ENCODE peak calls at places on chromosomes 4 and X, in four cellular contexts. C is HepG2, H is GM12878, X is H1. Q is an unnamed sample. For H3K4me1, the result is how much of the 10 kb centered on the place peaks cover.

GRCh38 chrX:19611636-19612376 is 96.5 kb upstream of the MAP3K15 start:
- DNase-seq in C (no peak), H (no peak), X (no peak), Q (no peak)

GRCh38 chrX:111182938-111183337 is 86.9 kb downstream of the PAK3 start:
- DNase-seq in C (no peak), H (no peak), X (no peak), Q (no peak)

GRCh38 chr4:38955957-38956356 is 76.3 kb downstream of the TMEM156 start:
- DNase-seq in C (no peak), H (no peak), X (no peak), Q (no peak)

GRCh38 chr4:93835929-93836328 is 7.4 kb downstream of the ATOH1 start:
- DNase-seq in C (no peak), H (no peak), X (no peak), Q (no peak)

GRCh38 chr4:127623755-127624087 is 9.0 kb upstream of the INTU start:
- DNase-seq in C (no peak), H (no peak), X (no peak), Q (no peak)

GRCh38 chr4:13559414-13559813 is 15.1 kb upstream of the NKX3-2 start:
- DNase-seq in C (no peak), H (no peak), X (no peak), Q (no peak)

GRCh38 chr4:105548483-105548882 is 3.9 kb upstream of the ARHGEF38 start:
- DNase-seq in C (no peak), H (no peak), X (no peak), Q (no peak)

GRCh38 chrX:115017455-115017854 is at the start of gene IL13RA2:
- DNase-seq in C (no peak), H (no peak), X (no peak), Q (no peak)

GRCh38 chrX:38275615-38276014 is 51.7 kb downstream of the RPGR start:
- DNase-seq in C (peak), H (peak), X (no peak), Q (no peak)

GRCh38 chr4:131488772-131489171 is 1660.3 kb upstream of the PCDH10 start:
- DNase-seq in C (no peak), H (no peak), X (no peak), Q (no peak)

GRCh38 chrX:30787012-30787411 is 102.0 kb downstream of the TAB3 start:
- DNase-seq in C (no peak), H (no peak), X (no peak), Q (no peak)

GRCh38 chr4:42401171-42401570 is 3.9 kb downstream of the SHISA3 start:
- DNase-seq in C (no peak), H (no peak), X (no peak), Q (no peak)

GRCh38 chr4:22486276-22486675 is 29.6 kb downstream of the ADGRA3 start:
- DNase-seq in C (no peak), H (no peak), X (no peak), Q (no peak)
- H3K4me1 ChIP-seq in C (half or more), H (under half), X (under half), Q (under half)

DNA sequence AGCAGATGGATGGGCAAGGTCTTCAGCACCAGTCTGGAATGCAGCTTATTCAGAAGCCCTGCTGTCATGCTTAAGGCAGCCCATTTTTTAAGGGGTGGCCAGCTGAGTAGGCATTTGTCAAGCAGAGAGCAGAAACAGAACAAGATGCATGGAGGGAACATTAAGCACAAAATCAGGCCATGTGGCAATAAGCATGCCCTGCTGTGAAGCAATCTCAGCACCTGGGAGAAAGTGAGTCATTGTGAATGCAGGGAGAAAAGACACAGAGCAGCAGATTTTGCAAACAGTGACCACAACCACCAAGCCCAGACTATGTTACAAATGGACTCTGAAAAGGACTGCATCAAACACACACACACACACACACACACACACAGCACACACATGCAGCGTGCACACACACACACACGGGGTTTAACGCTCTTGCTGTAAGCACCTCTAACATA is 94.1 kb upstream of the GALNT7 start:
- DNase-seq in C (no peak), H (no peak), X (peak), Q (peak)
- TF ChIP-seq YY1 in C (no peak), H (no peak), X (no peak), Q (no peak)

GRCh38 chr4:4875147-4875546 is 15.7 kb downstream of the MSX1 start:
- DNase-seq in C (no peak), H (no peak), X (no peak), Q (no peak)

GRCh38 chr4:4875611-4876010 is 16.1 kb downstream of the MSX1 start:
- DNase-seq in C (no peak), H (no peak), X (no peak), Q (no peak)

GRCh38 chr4:4880492-4880891 is 21.0 kb downstream of the MSX1 start:
- DNase-seq in C (no peak), H (no peak), X (no peak), Q (no peak)

GRCh38 chr4:4874254-4874653 is 14.8 kb downstream of the MSX1 start:
- DNase-seq in C (no peak), H (no peak), X (no peak), Q (no peak)

DNA sequence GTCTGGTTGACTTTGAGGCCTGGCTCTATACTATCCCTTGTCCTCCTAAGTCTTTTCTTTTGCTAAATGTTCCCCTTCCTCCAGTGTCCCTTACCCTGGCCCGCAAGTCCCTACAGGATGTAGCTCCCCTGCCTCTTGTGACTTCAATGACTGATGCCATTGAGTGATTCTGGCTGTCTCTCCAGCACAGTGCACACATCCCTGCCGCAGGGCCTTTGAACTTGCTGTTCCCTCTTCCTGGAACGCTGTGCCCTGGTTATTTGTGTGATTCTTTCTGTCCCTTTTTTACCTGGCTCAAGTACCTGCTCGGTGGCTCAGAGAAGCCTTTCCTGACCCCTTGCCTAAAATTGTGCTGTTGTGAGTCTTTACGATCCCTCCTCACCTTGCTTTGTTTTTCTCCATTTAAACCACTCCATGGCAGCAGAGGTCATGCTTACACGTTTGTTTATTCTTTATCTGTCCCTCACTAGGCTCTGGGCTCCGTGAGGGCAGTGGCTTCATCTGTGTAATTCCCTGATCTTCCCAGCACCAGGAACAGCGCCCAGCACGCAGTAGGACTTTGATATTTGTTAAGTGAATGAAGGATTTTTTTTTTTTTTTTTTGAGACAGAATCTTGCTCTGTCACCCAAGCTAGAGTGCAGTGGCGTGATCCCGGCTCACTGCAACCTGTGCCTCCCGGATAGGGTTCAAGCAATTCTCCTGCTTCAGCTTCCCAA is 17.6 kb downstream of the MSX1 start:
- DNase-seq in C (no peak), H (no peak), X (no peak), Q (no peak)
- TF ChIP-seq SUZ12 in C (no peak), H (no peak), X (no peak), Q (no peak)

GRCh38 chr4:5754529-5754881 is 43.5 kb downstream of the EVC start:
- DNase-seq in C (no peak), H (no peak), X (no peak), Q (no peak)
- H3K4me1 ChIP-seq in C (under half), H (under half), X (under half), Q (under half)

GRCh38 chr4:135917016-135917415 is 1615.3 kb downstream of the PCDH18 start:
- DNase-seq in C (no peak), H (no peak), X (no peak), Q (no peak)
- TF ChIP-seq YY1 in C (no peak), H (no peak), X (no peak), Q (no peak)

GRCh38 chr4:61440306-61440705 is 240.2 kb downstream of the ADGRL3 start:
- DNase-seq in C (no peak), H (no peak), X (no peak), Q (no peak)
- TF ChIP-seq SUZ12 in C (no peak), H (no peak), X (no peak), Q (no peak)

GRCh38 chr4:26900765-26901164 is 40.1 kb downstream of the STIM2 start:
- DNase-seq in C (no peak), H (no peak), X (no peak), Q (no peak)
- H3K4me1 ChIP-seq in C (under half), H (under half), X (under half), Q (under half)

DNA sequence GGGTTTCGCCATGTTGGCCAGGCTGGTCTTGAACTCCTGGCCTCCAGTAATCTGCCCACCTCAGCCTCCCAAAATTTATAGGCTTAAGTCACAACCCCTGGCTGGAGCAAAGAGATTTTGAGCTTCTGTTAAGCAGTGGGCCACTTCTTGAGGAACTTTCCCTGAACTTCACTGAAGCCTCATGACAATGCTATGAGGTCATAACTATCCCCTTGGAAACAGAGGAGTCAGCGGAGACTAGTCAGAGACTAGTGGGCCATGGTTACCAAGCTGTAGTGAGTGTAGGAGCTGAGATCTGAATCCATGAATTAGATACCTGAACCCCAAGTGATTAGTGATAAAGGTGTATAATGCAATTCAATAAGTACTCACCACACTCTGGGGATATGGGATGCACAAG is 145.1 kb upstream of the MSX1 start:
- DNase-seq in C (no peak), H (no peak), X (no peak), Q (no peak)
- TF ChIP-seq YY1 in C (no peak), H (no peak), X (no peak), Q (no peak)

GRCh38 chr4:2407991-2408342 is 10.5 kb downstream of the ZFYVE28 start:
- DNase-seq in C (no peak), H (no peak), X (no peak), Q (no peak)

GRCh38 chr4:2408976-2409375 is 9.5 kb downstream of the ZFYVE28 start:
- DNase-seq in C (no peak), H (no peak), X (no peak), Q (no peak)

GRCh38 chr4:2409381-2409783 is 9.1 kb downstream of the ZFYVE28 start:
- DNase-seq in C (no peak), H (no peak), X (no peak), Q (no peak)

GRCh38 chr4:2406920-2407319 is 11.5 kb downstream of the ZFYVE28 start:
- DNase-seq in C (no peak), H (no peak), X (no peak), Q (no peak)

GRCh38 chr4:2408401-2408958 is 10.0 kb downstream of the ZFYVE28 start:
- DNase-seq in C (no peak), H (no peak), X (no peak), Q (no peak)
- TF ChIP-seq SUZ12 in C (no peak), H (no peak), X (no peak), Q (no peak)

Q was measured in NT2/D1.